ENCODE peak calls at places on chromosomes 12 and 14, in six cellular contexts. X is HepG2, A is A549, P is aorta, S is pancreas, N is upper lobe of right lung. D is an unnamed sample.

GRCh38 chr14:54676822-54677708 is 110.1 kb downstream of the SAMD4A start:
- ATAC-seq in X (no peak), A (peak; percentile 87), P (peak; percentile 92), S (peak; percentile 66), N (peak; percentile 39), D (peak; percentile 89)

GRCh38 chr14:29462271-29462670 is 465.4 kb downstream of the PRKD1 start:
- ATAC-seq in X (no peak), A (no peak), P (no peak), S (no peak), N (no peak), D (no peak)

GRCh38 chr12:96419576-96420254 is 19.5 kb upstream of the CDK17 start:
- ATAC-seq in X (no peak), A (no peak), P (peak; percentile 29), S (no peak), N (peak; percentile 44), D (no peak)

GRCh38 chr14:81449114-81449513 is 49.0 kb upstream of the STON2 start:
- ATAC-seq in X (peak; percentile 8), A (no peak), P (peak; percentile 62), S (peak; percentile 27), N (peak; percentile 36), D (peak; percentile 78)

GRCh38 chr12:71027835-71028234 is 107.3 kb upstream of the PTPRR start:
- ATAC-seq in X (no peak), A (no peak), P (no peak), S (no peak), N (no peak), D (no peak)

GRCh38 chr14:33802737-33803136 is 148.1 kb downstream of the EGLN3 start:
- ATAC-seq in X (no peak), A (no peak), P (no peak), S (no peak), N (no peak), D (no peak)

GRCh38 chr12:53944907-53945847 is 6.5 kb downstream of the HOXC13 start:
- ATAC-seq in X (no peak), A (no peak), P (no peak), S (no peak), N (no peak), D (no peak)

GRCh38 chr14:54946500-54946899 is 43.9 kb upstream of the GCH1 start:
- ATAC-seq in X (no peak), A (no peak), P (no peak), S (no peak), N (no peak), D (no peak)

GRCh38 chr14:34722723-34723545 is 8.5 kb upstream of the CFL2 start:
- ATAC-seq in X (peak; percentile 77), A (peak; percentile 84), P (peak; percentile 83), S (peak; percentile 84), N (peak; percentile 86), D (peak; percentile 36)

GRCh38 chr14:65361920-65362319 is 50.6 kb upstream of the FUT8 start:
- ATAC-seq in X (no peak), A (no peak), P (peak; percentile 52), S (peak; percentile 39), N (peak; percentile 59), D (peak; percentile 67)

GRCh38 chr14:65356327-65356836 is 56.1 kb upstream of the FUT8 start:
- ATAC-seq in X (no peak), A (peak; percentile 79), P (no peak), S (peak; percentile 32), N (peak; percentile 56), D (no peak)

GRCh38 chr14:65359503-65359902 is 53.0 kb upstream of the FUT8 start:
- ATAC-seq in X (no peak), A (no peak), P (no peak), S (no peak), N (no peak), D (no peak)

GRCh38 chr14:65357091-65357490 is 55.4 kb upstream of the FUT8 start:
- ATAC-seq in X (no peak), A (no peak), P (no peak), S (no peak), N (no peak), D (no peak)

DNA sequence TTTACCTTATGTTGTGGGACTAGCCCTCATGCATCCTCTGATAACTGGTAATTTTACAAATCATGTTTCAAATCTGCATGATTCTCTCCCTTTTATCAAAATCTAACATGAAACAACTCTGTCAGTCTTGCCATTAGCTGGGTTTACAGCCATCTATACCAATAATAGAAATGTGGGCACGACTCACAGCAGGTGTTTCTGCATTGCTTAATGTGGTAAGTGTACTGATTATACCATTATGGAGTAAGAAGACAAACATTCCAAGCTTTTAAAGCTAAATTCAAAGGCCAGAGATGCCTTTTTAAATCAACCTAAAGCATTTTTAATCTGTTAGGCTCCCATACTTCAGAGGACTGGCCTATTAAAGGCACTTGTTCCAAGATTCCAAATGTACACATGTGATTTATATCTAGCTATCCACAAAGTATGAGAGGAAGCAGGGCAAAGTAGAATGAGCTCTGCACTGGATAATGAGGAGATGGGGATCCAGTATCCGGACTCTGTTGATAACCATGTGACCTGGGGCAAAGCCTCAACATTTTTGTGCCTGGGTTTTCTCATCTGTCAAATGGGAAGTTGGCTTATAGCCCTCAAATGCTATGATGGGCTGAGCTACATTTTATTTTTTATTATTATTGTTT is 52.3 kb upstream of the FUT8 start:
- ATAC-seq in X (no peak), A (no peak), P (no peak), S (no peak), N (no peak), D (no peak)
- H3K27ac ChIP-seq in X (no peak overlapping the region), A (no peak overlapping the region), P (no peak overlapping the region), S (no peak overlapping the region), N (no peak overlapping the region), D (no peak overlapping the region)

GRCh38 chr14:85921241-85921640 is 391.3 kb downstream of the FLRT2 start:
- ATAC-seq in X (no peak), A (no peak), P (no peak), S (no peak), N (no peak), D (no peak)

DNA sequence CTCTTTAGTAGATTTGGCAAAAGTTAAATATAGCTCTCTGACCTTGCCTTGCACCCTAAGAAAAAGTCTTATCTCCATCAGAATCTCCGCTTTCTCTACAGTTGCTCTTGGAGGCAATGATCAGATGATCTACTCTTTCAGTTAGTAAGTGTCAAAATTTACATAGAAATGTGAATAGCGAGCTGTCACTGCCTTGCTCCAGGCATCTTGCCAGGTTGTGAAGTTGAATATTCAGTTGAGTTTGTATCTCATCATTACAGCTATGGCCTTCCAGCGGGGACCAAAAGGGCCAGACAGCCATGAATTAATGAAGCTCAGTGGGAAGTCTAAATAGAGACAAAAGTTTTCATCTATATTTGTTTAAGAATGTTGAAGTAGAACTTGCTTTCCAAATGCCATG is 387.7 kb downstream of the FLRT2 start:
- ATAC-seq in X (no peak), A (no peak), P (no peak), S (no peak), N (no peak), D (no peak)
- H3K27ac ChIP-seq in X (no peak overlapping the region), A (no peak overlapping the region), P (no peak overlapping the region), S (no peak overlapping the region), N (no peak overlapping the region), D (no peak overlapping the region)

DNA sequence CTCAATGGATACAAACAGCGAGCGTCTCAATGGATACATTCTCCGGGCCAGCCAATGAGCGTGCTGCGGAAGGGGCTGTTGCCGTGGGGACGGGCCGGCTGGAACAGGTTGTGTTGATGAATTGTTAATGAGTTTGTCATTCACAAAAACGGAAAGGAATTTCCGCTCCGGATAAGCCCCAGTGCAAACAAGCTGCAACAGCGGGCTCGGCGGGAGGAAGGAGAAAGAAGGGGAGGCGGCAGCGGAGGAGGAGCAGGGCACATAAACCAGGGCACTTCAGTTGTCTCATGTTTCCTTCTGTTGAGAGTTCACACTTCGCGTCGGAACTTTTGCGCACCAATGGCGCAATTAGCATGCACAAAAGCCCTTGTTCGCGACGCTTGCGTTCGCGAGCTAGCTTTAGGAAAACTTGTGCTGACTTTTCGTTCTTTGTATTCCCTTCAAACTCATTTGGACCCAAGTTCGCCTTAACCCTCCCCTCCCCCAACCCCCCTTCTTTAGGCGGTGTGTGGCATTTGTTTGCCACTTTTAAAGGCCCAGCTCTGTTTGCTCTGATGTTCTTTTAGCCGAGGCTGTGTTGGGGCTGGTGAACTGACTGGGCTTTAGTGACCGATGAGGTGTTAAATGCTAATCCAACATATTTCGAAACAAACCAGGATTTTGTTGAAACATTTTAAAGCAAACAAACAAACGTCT is at the start of gene DUSP6:
- ATAC-seq in X (peak; percentile 76), A (peak; percentile 80), P (peak; percentile 89), S (peak; percentile 70), N (peak; percentile 76), D (peak; percentile 82)
- H3K27ac ChIP-seq in X (peak within 1 kb of the TSS; percentile 99), A (peak within 1 kb of the TSS; percentile 98), P (peak within 1 kb of the TSS; percentile 91), S (peak within 1 kb of the TSS; percentile 99), N (peak within 1 kb of the TSS; percentile 99), D (peak within 1 kb of the TSS; percentile 94)

GRCh38 chr14:91380610-91381371 is 36.8 kb downstream of the CCDC88C start:
- ATAC-seq in X (no peak), A (no peak), P (no peak), S (no peak), N (no peak), D (no peak)

GRCh38 chr14:91380116-91380515 is 37.5 kb downstream of the CCDC88C start:
- ATAC-seq in X (no peak), A (no peak), P (no peak), S (no peak), N (no peak), D (no peak)

GRCh38 chr14:91377700-91378652 is 39.6 kb downstream of the CCDC88C start:
- ATAC-seq in X (no peak), A (no peak), P (no peak), S (no peak), N (peak; percentile 66), D (peak; percentile 22)

GRCh38 chr14:91376547-91377477 is 40.8 kb downstream of the CCDC88C start:
- ATAC-seq in X (no peak), A (no peak), P (no peak), S (no peak), N (no peak), D (no peak)

DNA sequence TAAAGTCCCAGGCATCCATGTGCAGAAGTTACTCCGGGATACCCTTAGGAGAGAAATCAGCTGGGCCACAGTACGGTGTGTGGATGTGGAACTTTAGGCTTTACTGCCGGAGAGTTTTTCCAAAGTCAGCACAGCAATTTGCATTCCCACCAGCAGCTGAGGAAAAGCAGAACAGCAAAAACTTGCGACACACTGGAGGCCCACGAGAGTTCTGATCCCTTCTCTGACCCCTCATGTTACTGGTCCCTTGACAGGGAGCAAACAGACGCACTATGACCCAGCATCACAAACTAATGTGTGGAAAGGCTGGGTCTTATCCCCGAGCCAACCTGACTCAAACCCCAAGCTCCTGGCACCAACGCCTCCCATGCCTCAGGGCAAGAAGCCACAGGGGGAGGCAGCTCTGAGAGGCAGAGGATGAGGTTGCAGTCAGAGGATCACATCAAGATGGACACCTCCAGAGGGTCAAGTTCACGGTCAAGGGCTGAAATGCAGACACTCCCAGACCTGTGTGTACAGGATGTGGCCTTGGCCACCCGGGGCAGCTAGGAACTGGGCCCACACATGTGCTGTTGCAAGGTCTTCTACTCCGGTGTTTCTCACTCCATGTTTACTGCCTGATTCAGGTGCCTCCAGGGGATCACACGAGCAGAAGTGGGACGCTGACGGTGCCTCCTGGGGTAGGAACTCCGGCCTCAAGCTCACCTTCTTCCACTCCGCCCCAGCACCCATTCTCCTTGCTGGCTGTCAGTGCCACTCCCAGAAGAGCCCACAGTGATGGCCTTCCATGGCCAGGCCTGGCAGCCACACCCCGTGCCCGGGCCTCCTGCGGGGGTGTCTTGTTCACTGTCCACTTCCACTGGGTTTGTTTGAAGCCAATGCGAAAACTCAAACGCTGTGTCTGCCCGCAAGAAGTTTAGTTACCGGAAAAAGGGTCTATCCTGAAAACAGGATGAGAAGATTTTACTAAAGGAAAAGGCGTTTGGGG is 38.4 kb downstream of the CCDC88C start:
- ATAC-seq in X (peak; percentile 78), A (no peak), P (no peak), S (peak; percentile 28), N (peak; percentile 49), D (no peak)
- H3K27ac ChIP-seq in X (no peak overlapping the region), A (no peak overlapping the region), P (no peak overlapping the region), S (no peak overlapping the region), N (no peak overlapping the region), D (no peak overlapping the region)